ENCODE peak calls at places on chromosomes 12 and 14, in seven cellular contexts. Z, F, D, K, N, A and M are unnamed samples.

GRCh38 chr12:50922820-50923219 is 29.5 kb upstream of the HIGD1C start:
- DNase-seq in Z (no peak), F (no peak), D (no peak), K (no peak), N (no peak), A (no peak), M (no peak)

GRCh38 chr12:28367326-28367725 is 177.1 kb downstream of the CCDC91 start:
- DNase-seq in Z (no peak), F (no peak), D (no peak), K (no peak), N (no peak), A (no peak), M (no peak)

GRCh38 chr14:58960945-58961731 is 227.3 kb upstream of the DAAM1 start:
- DNase-seq in Z (no peak), F (no peak), D (no peak), K (no peak), N (no peak), A (no peak), M (no peak)

GRCh38 chr14:27078176-27078575 is 480.3 kb upstream of the NOVA1 start:
- DNase-seq in Z (no peak), F (no peak), D (peak; percentile 2), K (peak; percentile 8), N (no peak), A (no peak), M (no peak)

GRCh38 chr12:132194056-132194455 is 49.8 kb downstream of the NOC4L start:
- DNase-seq in Z (no peak), F (no peak), D (no peak), K (no peak), N (no peak), A (no peak), M (no peak)

GRCh38 chr12:32069071-32069470 is 37.6 kb upstream of the BICD1 start:
- DNase-seq in Z (no peak), F (no peak), D (no peak), K (no peak), N (no peak), A (no peak), M (no peak)

GRCh38 chr12:12919666-12920435 is 28.5 kb downstream of the GPRC5A start:
- DNase-seq in Z (no peak), F (no peak), D (no peak), K (no peak), N (no peak), A (no peak), M (no peak)

GRCh38 chr12:93368766-93369165 is 9.0 kb upstream of the NUDT4 start:
- DNase-seq in Z (no peak), F (no peak), D (no peak), K (no peak), N (no peak), A (no peak), M (no peak)

GRCh38 chr12:65318186-65318685 is 39.8 kb downstream of the MSRB3 start:
- DNase-seq in Z (no peak), F (no peak), D (no peak), K (no peak), N (no peak), A (no peak), M (no peak)

GRCh38 chr14:76113691-76114090 is 38.0 kb upstream of the GPATCH2L start:
- DNase-seq in Z (no peak), F (no peak), D (no peak), K (no peak), N (no peak), A (no peak), M (no peak)

GRCh38 chr12:89707992-89708792 is 446 bp downstream of the ATP2B1 start:
- DNase-seq in Z (peak; percentile 66), F (peak; percentile 79), D (no peak), K (peak; percentile 26), N (peak; percentile 31), A (peak; percentile 58), M (no peak)

GRCh38 chr12:71452006-71452405 is 12.4 kb downstream of the LGR5 start:
- DNase-seq in Z (no peak), F (no peak), D (no peak), K (no peak), N (no peak), A (no peak), M (no peak)

GRCh38 chr14:61555056-61555838 is 140.1 kb upstream of the HIF1A start:
- DNase-seq in Z (no peak), F (no peak), D (peak; percentile 71), K (peak; percentile 78), N (no peak), A (no peak), M (no peak)

GRCh38 chr12:130675791-130676190 is 40.3 kb downstream of the RIMBP2 start:
- DNase-seq in Z (no peak), F (no peak), D (no peak), K (no peak), N (no peak), A (no peak), M (no peak)
- H3K4me1 ChIP-seq in Z (no peaks in the 10 kb centered on the region), F (no peaks in the 10 kb centered on the region), D (no peaks in the 10 kb centered on the region), K (no peaks in the 10 kb centered on the region), N (no peaks in the 10 kb centered on the region), A (no peaks in the 10 kb centered on the region), M (no peaks in the 10 kb centered on the region)

DNA sequence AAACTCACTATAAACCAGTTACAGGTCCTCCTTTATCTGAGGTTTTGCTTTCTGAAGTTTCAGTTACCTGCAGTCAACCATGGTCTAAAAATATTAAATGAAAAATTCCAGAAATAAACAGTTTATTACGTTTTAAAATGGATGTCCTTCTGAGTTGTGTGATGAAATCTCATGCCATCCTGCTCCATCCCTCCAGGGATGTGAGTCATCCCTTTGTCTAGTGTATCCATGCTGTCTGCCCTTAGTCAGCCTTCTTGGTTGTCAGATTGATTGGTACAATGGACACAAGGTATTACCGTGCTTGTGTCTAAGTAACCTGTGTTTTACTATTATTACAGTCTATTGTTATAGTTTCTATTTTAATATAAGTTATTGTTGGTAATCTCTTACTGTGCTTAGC is 328.3 kb downstream of the APAF1 start:
- DNase-seq in Z (no peak), F (no peak), D (peak; percentile 12), K (peak; percentile 20), N (no peak), A (no peak), M (peak; percentile 40)
- H3K4me1 ChIP-seq in Z (no peaks in the 10 kb centered on the region), F (peaks cover 17% of the 10 kb centered on the region), D (no peaks in the 10 kb centered on the region), K (no peaks in the 10 kb centered on the region), N (no peaks in the 10 kb centered on the region), A (no peaks in the 10 kb centered on the region), M (no peaks in the 10 kb centered on the region)

DNA sequence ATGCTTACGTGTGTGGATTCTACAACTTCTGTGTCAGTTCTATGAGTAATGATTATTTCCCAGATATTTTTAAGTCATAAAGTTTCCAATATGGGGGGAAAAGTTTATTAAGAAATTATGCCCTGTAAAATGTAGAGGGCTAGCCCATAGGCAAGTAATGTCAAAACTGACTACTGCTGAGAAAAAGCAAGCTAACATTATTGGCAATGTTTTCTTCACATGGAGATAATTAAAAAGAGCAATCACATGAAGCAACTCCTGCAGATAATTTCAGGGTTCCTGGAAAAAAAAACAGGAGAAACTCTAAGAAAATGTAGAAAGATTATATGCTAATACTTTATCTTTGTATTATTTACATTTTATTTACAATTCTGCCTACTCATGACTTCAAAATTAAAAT is 39.9 kb downstream of the PPP1R12A start:
- DNase-seq in Z (no peak), F (no peak), D (no peak), K (no peak), N (no peak), A (no peak), M (no peak)
- H3K4me1 ChIP-seq in Z (peaks cover 33% of the 10 kb centered on the region), F (peaks cover 5% of the 10 kb centered on the region), D (peaks cover 12% of the 10 kb centered on the region), K (peaks cover 2% of the 10 kb centered on the region), N (peaks cover 48% of the 10 kb centered on the region), A (no peaks in the 10 kb centered on the region), M (peaks cover 26% of the 10 kb centered on the region)

DNA sequence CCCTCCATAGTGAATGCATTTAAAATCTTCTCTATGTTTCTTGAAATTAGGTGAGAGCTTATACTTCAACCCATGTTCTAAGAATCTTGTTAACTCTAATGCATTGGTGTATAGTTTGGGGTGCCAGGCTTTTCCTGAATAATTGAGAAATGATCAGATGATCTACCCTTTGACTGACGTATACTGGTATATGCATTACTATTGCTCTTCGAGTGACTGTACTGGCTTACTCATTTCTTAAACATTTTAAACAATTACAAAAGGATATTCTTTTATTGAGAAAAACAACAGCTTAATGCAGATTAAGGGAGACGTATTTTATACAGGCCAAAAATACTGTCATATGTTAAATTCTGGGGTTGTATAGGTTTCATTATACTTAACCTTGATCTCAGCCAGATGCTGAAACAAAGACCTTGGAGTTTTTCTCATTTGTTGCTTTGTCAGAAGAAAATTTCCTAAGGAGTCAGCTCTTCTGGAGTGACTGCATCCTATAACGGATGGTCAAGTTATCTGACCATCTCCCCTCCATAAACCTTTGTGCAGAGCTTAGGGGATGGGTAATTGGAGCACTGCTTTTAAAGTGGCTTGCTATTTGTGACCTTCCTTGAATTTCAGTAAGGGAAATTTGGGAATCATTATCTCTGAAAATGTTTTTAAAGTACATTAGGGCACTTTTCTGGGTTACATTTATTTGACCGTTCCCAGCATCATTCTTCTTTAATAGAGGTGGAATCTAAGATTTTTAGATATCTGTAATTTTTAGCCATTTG is 507.6 kb downstream of the PCNX1 start:
- DNase-seq in Z (no peak), F (no peak), D (peak; percentile 53), K (peak; percentile 57), N (no peak), A (no peak), M (peak; percentile 31)
- H3K4me1 ChIP-seq in Z (peaks cover 8% of the 10 kb centered on the region), F (no peaks in the 10 kb centered on the region), D (peaks cover 9% of the 10 kb centered on the region), K (peaks cover 4% of the 10 kb centered on the region), N (no peaks in the 10 kb centered on the region), A (peaks cover 7% of the 10 kb centered on the region), M (peaks cover 33% of the 10 kb centered on the region)

DNA sequence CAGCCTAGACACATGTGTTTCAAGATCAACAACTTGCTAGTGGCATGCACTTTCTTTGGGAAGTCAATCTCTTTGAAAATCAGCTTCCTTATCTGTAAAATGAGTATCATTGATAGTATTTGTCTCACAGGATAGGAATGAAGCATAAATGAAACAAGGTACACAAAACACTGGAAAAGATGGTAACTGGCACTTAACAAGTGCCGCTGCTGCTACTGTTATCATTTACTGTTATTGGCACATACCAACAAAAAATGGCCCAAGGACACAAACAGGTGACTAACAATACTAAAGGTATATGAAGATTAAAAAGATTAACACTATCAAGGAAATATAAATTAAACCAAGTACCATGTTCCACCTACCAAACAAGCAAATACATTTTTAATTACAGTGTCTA is 20.9 kb downstream of the HNRNPC start:
- DNase-seq in Z (no peak), F (no peak), D (no peak), K (no peak), N (no peak), A (no peak), M (no peak)
- H3K4me1 ChIP-seq in Z (peaks cover 41% of the 10 kb centered on the region), F (peaks cover 36% of the 10 kb centered on the region), D (peaks cover 7% of the 10 kb centered on the region), K (no peaks in the 10 kb centered on the region), N (peaks cover 37% of the 10 kb centered on the region), A (peaks cover 10% of the 10 kb centered on the region), M (peaks cover 9% of the 10 kb centered on the region)

GRCh38 chr12:113926792-113927191 is 39.3 kb downstream of the RBM19 start:
- DNase-seq in Z (no peak), F (no peak), D (no peak), K (no peak), N (no peak), A (no peak), M (no peak)
- H3K4me1 ChIP-seq in Z (no peaks in the 10 kb centered on the region), F (no peaks in the 10 kb centered on the region), D (no peaks in the 10 kb centered on the region), K (no peaks in the 10 kb centered on the region), N (no peaks in the 10 kb centered on the region), A (peaks cover 3% of the 10 kb centered on the region), M (no peaks in the 10 kb centered on the region)